ENCODE peak calls at places on chromosomes 3 and 15, in five cellular contexts. One of them, this sample, is unnamed.
A peak's percentile ranks its signal among the peaks of the same experiment; 100 is the strongest.

GRCh38 chr3:69058180-69058946 is 6.2 kb upstream of the TMF1 start:
- DNase-seq in GM12892: no peak
- DNase-seq in uterus: no peak
- DNase-seq in transverse colon: no peak
- DNase-seq in right lobe of liver: no peak
- DNase-seq in this sample: no peak

GRCh38 chr3:39193391-39193790 is 996 bp upstream of the XIRP1 start:
- DNase-seq in GM12892: no peak
- DNase-seq in uterus: no peak
- DNase-seq in transverse colon: no peak
- DNase-seq in right lobe of liver: no peak
- DNase-seq in this sample: no peak

GRCh38 chr3:194084284-194084683 is 51.7 kb upstream of the HES1 start:
- DNase-seq in GM12892: peak; percentile 57
- DNase-seq in uterus: no peak
- DNase-seq in transverse colon: no peak
- DNase-seq in right lobe of liver: no peak
- DNase-seq in this sample: no peak

GRCh38 chr15:76998661-76999285 is 3.8 kb downstream of the PSTPIP1 start:
- DNase-seq in GM12892: no peak
- DNase-seq in uterus: no peak
- DNase-seq in transverse colon: no peak
- DNase-seq in right lobe of liver: peak; percentile 4
- DNase-seq in this sample: no peak

GRCh38 chr15:77622212-77622941 is 10.3 kb downstream of the LINGO1 start:
- DNase-seq in GM12892: no peak
- DNase-seq in uterus: no peak
- DNase-seq in transverse colon: no peak
- DNase-seq in right lobe of liver: no peak
- DNase-seq in this sample: no peak

GRCh38 chr15:92467245-92467644 is 73.6 kb downstream of the ST8SIA2 start:
- DNase-seq in GM12892: no peak
- DNase-seq in uterus: no peak
- DNase-seq in transverse colon: no peak
- DNase-seq in right lobe of liver: no peak
- DNase-seq in this sample: no peak

GRCh38 chr15:60004019-60004845 is at the start of gene FOXB1:
- DNase-seq in GM12892: no peak
- DNase-seq in uterus: no peak
- DNase-seq in transverse colon: no peak
- DNase-seq in right lobe of liver: no peak
- DNase-seq in this sample: no peak

GRCh38 chr3:163043074-163043473 is 1546.5 kb downstream of the OTOL1 start:
- DNase-seq in GM12892: no peak
- DNase-seq in uterus: no peak
- DNase-seq in transverse colon: no peak
- DNase-seq in right lobe of liver: no peak
- DNase-seq in this sample: no peak

GRCh38 chr15:76196286-76196948 is 114.9 kb downstream of the ETFA start:
- DNase-seq in GM12892: no peak
- DNase-seq in uterus: peak; percentile 87
- DNase-seq in transverse colon: peak; percentile 79
- DNase-seq in right lobe of liver: peak; percentile 53
- DNase-seq in this sample: peak; percentile 77

GRCh38 chr3:74009961-74010859 is 385.5 kb upstream of the PDZRN3 start:
- DNase-seq in GM12892: no peak
- DNase-seq in uterus: no peak
- DNase-seq in transverse colon: no peak
- DNase-seq in right lobe of liver: no peak
- DNase-seq in this sample: no peak

GRCh38 chr3:132008841-132009638 is 25.8 kb downstream of the CPNE4 start:
- DNase-seq in GM12892: no peak
- DNase-seq in uterus: no peak
- DNase-seq in transverse colon: no peak
- DNase-seq in right lobe of liver: no peak
- DNase-seq in this sample: no peak

GRCh38 chr3:184227481-184227935 is 1.9 kb upstream of the VWA5B2 start:
- DNase-seq in GM12892: peak; percentile 62
- DNase-seq in uterus: no peak
- DNase-seq in transverse colon: peak; percentile 28
- DNase-seq in right lobe of liver: no peak
- DNase-seq in this sample: peak; percentile 89

GRCh38 chr3:129597087-129597791 is 9.2 kb downstream of the PLXND1 start:
- DNase-seq in GM12892: no peak
- DNase-seq in uterus: peak; percentile 79
- DNase-seq in transverse colon: no peak
- DNase-seq in right lobe of liver: no peak
- DNase-seq in this sample: peak; percentile 80

GRCh38 chr15:67799801-67800205 is 25.5 kb upstream of the SKOR1 start:
- DNase-seq in GM12892: no peak
- DNase-seq in uterus: no peak
- DNase-seq in transverse colon: no peak
- DNase-seq in right lobe of liver: no peak
- DNase-seq in this sample: no peak

GRCh38 chr3:40524571-40525285 is at the start of gene ZNF621:
- DNase-seq in GM12892: peak; percentile 87
- DNase-seq in uterus: peak; percentile 92
- DNase-seq in transverse colon: peak; percentile 94
- DNase-seq in right lobe of liver: peak; percentile 94
- DNase-seq in this sample: peak; percentile 89

GRCh38 chr3:120985242-120985641 is 77.2 kb downstream of the STXBP5L start:
- DNase-seq in GM12892: no peak
- DNase-seq in uterus: no peak
- DNase-seq in transverse colon: no peak
- DNase-seq in right lobe of liver: no peak
- DNase-seq in this sample: no peak

GRCh38 chr15:73851679-73852078 is 21.7 kb upstream of the TBC1D21 start:
- DNase-seq in GM12892: no peak
- DNase-seq in uterus: no peak
- DNase-seq in transverse colon: peak; percentile 12
- DNase-seq in right lobe of liver: no peak
- DNase-seq in this sample: peak; percentile 17

GRCh38 chr3:179750720-179751328 is 98.0 kb downstream of the USP13 start:
- DNase-seq in GM12892: no peak
- DNase-seq in uterus: no peak
- DNase-seq in transverse colon: no peak
- DNase-seq in right lobe of liver: no peak
- DNase-seq in this sample: no peak

GRCh38 chr3:107117922-107118576 is 259.2 kb upstream of the CCDC54 start:
- DNase-seq in GM12892: no peak
- DNase-seq in uterus: peak; percentile 36
- DNase-seq in transverse colon: no peak
- DNase-seq in right lobe of liver: no peak
- DNase-seq in this sample: peak; percentile 40

GRCh38 chr3:188760408-188760807 is 411.4 kb upstream of the TPRG1 start:
- DNase-seq in GM12892: no peak
- DNase-seq in uterus: no peak
- DNase-seq in transverse colon: no peak
- DNase-seq in right lobe of liver: no peak
- DNase-seq in this sample: no peak

GRCh38 chr3:134643150-134643675 is 7.6 kb downstream of the KY start:
- DNase-seq in GM12892: no peak
- DNase-seq in uterus: no peak
- DNase-seq in transverse colon: peak; percentile 2
- DNase-seq in right lobe of liver: no peak
- DNase-seq in this sample: no peak

GRCh38 chr3:194549853-194550252 is 63.1 kb upstream of the ATP13A3 start:
- DNase-seq in GM12892: no peak
- DNase-seq in uterus: no peak
- DNase-seq in transverse colon: no peak
- DNase-seq in right lobe of liver: no peak
- DNase-seq in this sample: no peak

GRCh38 chr3:126922466-126922865 is 60.4 kb upstream of the PLXNA1 start:
- DNase-seq in GM12892: no peak
- DNase-seq in uterus: no peak
- DNase-seq in transverse colon: no peak
- DNase-seq in right lobe of liver: no peak
- DNase-seq in this sample: no peak

GRCh38 chr3:171435757-171436156 is 24.4 kb downstream of the TNIK start:
- DNase-seq in GM12892: no peak
- DNase-seq in uterus: no peak
- DNase-seq in transverse colon: no peak
- DNase-seq in right lobe of liver: no peak
- DNase-seq in this sample: no peak

GRCh38 chr3:19065027-19065426 is 83.3 kb upstream of the KCNH8 start:
- DNase-seq in GM12892: no peak
- DNase-seq in uterus: no peak
- DNase-seq in transverse colon: no peak
- DNase-seq in right lobe of liver: no peak
- DNase-seq in this sample: no peak

GRCh38 chr3:195103623-195104022 is 167.3 kb downstream of the XXYLT1 start:
- DNase-seq in GM12892: no peak
- DNase-seq in uterus: no peak
- DNase-seq in transverse colon: no peak
- DNase-seq in right lobe of liver: no peak
- DNase-seq in this sample: no peak

GRCh38 chr3:183058351-183058750 is 40.9 kb downstream of the MCCC1 start:
- DNase-seq in GM12892: no peak
- DNase-seq in uterus: no peak
- DNase-seq in transverse colon: no peak
- DNase-seq in right lobe of liver: no peak
- DNase-seq in this sample: no peak

GRCh38 chr3:1594940-1595339 is 502.1 kb downstream of the CNTN6 start:
- DNase-seq in GM12892: no peak
- DNase-seq in uterus: no peak
- DNase-seq in transverse colon: no peak
- DNase-seq in right lobe of liver: no peak
- DNase-seq in this sample: no peak

GRCh38 chr3:15051531-15051930 is 13.6 kb downstream of the MRPS25 start:
- DNase-seq in GM12892: peak; percentile 38
- DNase-seq in uterus: no peak
- DNase-seq in transverse colon: peak; percentile 37
- DNase-seq in right lobe of liver: peak; percentile 51
- DNase-seq in this sample: peak; percentile 73

GRCh38 chr3:42120866-42121265 is 29.7 kb downstream of the TRAK1 start:
- DNase-seq in GM12892: no peak
- DNase-seq in uterus: no peak
- DNase-seq in transverse colon: no peak
- DNase-seq in right lobe of liver: no peak
- DNase-seq in this sample: no peak

GRCh38 chr3:169914321-169914720 is 2.9 kb downstream of the SAMD7 start:
- DNase-seq in GM12892: no peak
- DNase-seq in uterus: no peak
- DNase-seq in transverse colon: no peak
- DNase-seq in right lobe of liver: no peak
- DNase-seq in this sample: peak; percentile 6

GRCh38 chr15:33256874-33257273 is 53.9 kb upstream of the RYR3 start:
- DNase-seq in GM12892: no peak
- DNase-seq in uterus: no peak
- DNase-seq in transverse colon: no peak
- DNase-seq in right lobe of liver: no peak
- DNase-seq in this sample: no peak

GRCh38 chr3:374459-374858 is 177.9 kb downstream of the CHL1 start:
- DNase-seq in GM12892: no peak
- DNase-seq in uterus: no peak
- DNase-seq in transverse colon: no peak
- DNase-seq in right lobe of liver: no peak
- DNase-seq in this sample: no peak

GRCh38 chr15:67946701-67947100 is 106.9 kb upstream of the RNU6-1 start:
- DNase-seq in GM12892: no peak
- DNase-seq in uterus: no peak
- DNase-seq in transverse colon: no peak
- DNase-seq in right lobe of liver: no peak
- DNase-seq in this sample: no peak

GRCh38 chr15:52256930-52257733 is 38.5 kb downstream of the MYO5C start:
- DNase-seq in GM12892: no peak
- DNase-seq in uterus: no peak
- DNase-seq in transverse colon: no peak
- DNase-seq in right lobe of liver: no peak
- DNase-seq in this sample: no peak

GRCh38 chr3:9600597-9600996 is 47.0 kb upstream of the LHFPL4 start:
- DNase-seq in GM12892: no peak
- DNase-seq in uterus: peak; percentile 48
- DNase-seq in transverse colon: peak; percentile 67
- DNase-seq in right lobe of liver: peak; percentile 29
- DNase-seq in this sample: no peak
- TF ChIP-seq POLR2A in GM12892: no peak
- TF ChIP-seq POLR2A in uterus: no peak
- TF ChIP-seq POLR2A in transverse colon: no peak
- TF ChIP-seq POLR2A in right lobe of liver: no peak
- TF ChIP-seq POLR2A in this sample: no peak

DNA sequence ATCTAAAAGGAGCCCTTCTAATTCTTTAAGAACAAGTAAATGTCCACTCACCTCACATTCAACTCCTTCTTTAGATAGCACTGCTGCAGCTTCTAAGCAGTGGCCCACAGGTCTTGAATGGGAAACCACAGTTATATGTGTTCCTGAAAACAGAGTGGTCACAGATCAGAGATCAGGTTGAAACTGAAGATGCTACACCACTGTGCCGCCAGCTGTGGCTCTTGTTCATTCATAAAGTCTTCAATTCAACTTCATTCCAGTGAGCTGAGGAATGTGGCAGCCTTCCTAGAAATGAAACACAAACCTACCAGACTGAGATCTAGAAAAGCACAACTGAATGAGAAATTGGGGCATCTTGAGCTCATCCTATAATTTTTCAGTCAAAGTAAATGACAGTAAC is 4.0 kb downstream of the PDHB start:
- DNase-seq in GM12892: peak; percentile 25
- DNase-seq in uterus: no peak
- DNase-seq in transverse colon: no peak
- DNase-seq in right lobe of liver: no peak
- DNase-seq in this sample: no peak
- TF ChIP-seq POLR2A in GM12892: no peak
- TF ChIP-seq POLR2A in uterus: no peak
- TF ChIP-seq POLR2A in transverse colon: no peak
- TF ChIP-seq POLR2A in right lobe of liver: no peak
- TF ChIP-seq POLR2A in this sample: no peak

GRCh38 chr15:100849021-100849831 is 30.4 kb upstream of the ALDH1A3 start:
- DNase-seq in GM12892: peak; percentile 32
- DNase-seq in uterus: peak; percentile 70
- DNase-seq in transverse colon: peak; percentile 72
- DNase-seq in right lobe of liver: no peak
- DNase-seq in this sample: no peak
- TF ChIP-seq POLR2A in GM12892: no peak
- TF ChIP-seq POLR2A in uterus: no peak
- TF ChIP-seq POLR2A in transverse colon: no peak
- TF ChIP-seq POLR2A in right lobe of liver: no peak
- TF ChIP-seq POLR2A in this sample: no peak

GRCh38 chr3:58353722-58354553 is 21.2 kb downstream of the PXK start:
- DNase-seq in GM12892: no peak
- DNase-seq in uterus: no peak
- DNase-seq in transverse colon: no peak
- DNase-seq in right lobe of liver: no peak
- DNase-seq in this sample: no peak
- TF ChIP-seq POLR2A in GM12892: no peak
- TF ChIP-seq POLR2A in uterus: no peak
- TF ChIP-seq POLR2A in transverse colon: no peak
- TF ChIP-seq POLR2A in right lobe of liver: no peak
- TF ChIP-seq POLR2A in this sample: no peak